ENCODE peak calls at places on chromosomes 12 and 14, in five cellular contexts. Z is fibroblast of lung; K is H1; F is HCT116; Q is CD4-positive, alpha-beta T cell. H is an unnamed sample.

GRCh38 chr14:84001023-84001422 is 1528.9 kb upstream of the FLRT2 start:
- DNase-seq in K (no peak), Q (no peak), F (no peak), Z (no peak), H (no peak)

GRCh38 chr14:52735921-52736489 is 6.0 kb downstream of the STYX start:
- DNase-seq in F (no peak), Z (no peak), Q (no peak), K (no peak), H (no peak)

GRCh38 chr14:100828448-100828834 is 2.5 kb downstream of the MEG3 start:
- DNase-seq in Q (no peak), Z (no peak), F (no peak), K (no peak), H (no peak)

GRCh38 chr14:96797943-96798349 is 764 bp downstream of the VRK1 start:
- DNase-seq in K (no peak), F (no peak), Q (no peak), Z (no peak), H (no peak)

GRCh38 chr12:76523408-76523807 is 36.2 kb downstream of the OSBPL8 start:
- DNase-seq in Z (no peak), K (no peak), F (no peak), Q (no peak), H (no peak)

GRCh38 chr14:99784508-99784907 is 8.7 kb upstream of the EML1 start:
- DNase-seq in K (no peak), Q (no peak), F (no peak), Z (no peak), H (no peak)

GRCh38 chr12:6430124-6430989 is 14.4 kb upstream of the CD27 start:
- DNase-seq in Q (no peak), F (peak), K (no peak), Z (peak), H (peak)

GRCh38 chr12:26088999-26089398 is 35.8 kb downstream of the BHLHE41 start:
- DNase-seq in Q (no peak), K (no peak), Z (no peak), F (no peak), H (no peak)

GRCh38 chr14:38837333-38838048 is 265.5 kb downstream of the SEC23A start:
- DNase-seq in Q (no peak), K (no peak), Z (no peak), F (no peak), H (no peak)

GRCh38 chr12:32535260-32535999 is 136.1 kb downstream of the FGD4 start:
- DNase-seq in Z (peak), F (no peak), Q (no peak), K (no peak), H (no peak)

GRCh38 chr12:32053881-32054624 is 52.6 kb upstream of the BICD1 start:
- DNase-seq in Z (no peak), F (no peak), K (no peak), Q (no peak), H (no peak)

GRCh38 chr14:76168531-76168930 is 16.8 kb downstream of the GPATCH2L start:
- DNase-seq in F (no peak), Z (no peak), Q (no peak), K (no peak), H (no peak)

GRCh38 chr12:26197832-26198231 is 2.5 kb downstream of the SSPN start:
- DNase-seq in Z (no peak), Q (no peak), K (no peak), F (no peak), H (no peak)

GRCh38 chr12:1811281-1811947 is 9.0 kb upstream of the LRTM2 start:
- DNase-seq in Q (no peak), F (no peak), Z (peak), K (no peak), H (no peak)

GRCh38 chr12:64080319-64081008 is 141.6 kb downstream of the KICS2 start:
- DNase-seq in Z (no peak), F (peak), Q (no peak), K (no peak), H (no peak)

GRCh38 chr12:17060260-17060659 is 454.3 kb upstream of the LMO3 start:
- DNase-seq in F (no peak), Q (no peak), K (no peak), Z (no peak), H (no peak)

GRCh38 chr14:100810861-100811461 is 15.0 kb upstream of the MEG3 start:
- DNase-seq in Q (no peak), F (no peak), Z (no peak), K (no peak), H (no peak)

GRCh38 chr14:55832122-55832911 is 252.3 kb downstream of the KTN1 start:
- DNase-seq in K (no peak), Z (no peak), F (no peak), Q (no peak), H (no peak)

GRCh38 chr14:55593698-55594097 is 13.7 kb downstream of the KTN1 start:
- DNase-seq in Z (no peak), F (no peak), Q (no peak), K (no peak), H (no peak)

GRCh38 chr14:43539210-43539609 is 967.9 kb downstream of the FSCB start:
- DNase-seq in F (peak), Q (no peak), K (no peak), Z (peak), H (no peak)

GRCh38 chr12:117087808-117088207 is 11.4 kb downstream of the TESC start:
- DNase-seq in Q (no peak), F (no peak), Z (no peak), K (no peak), H (no peak)

GRCh38 chr12:103734847-103735246 is 106.2 kb downstream of the NT5DC3 start:
- DNase-seq in Q (no peak), Z (no peak), K (no peak), F (no peak), H (no peak)

GRCh38 chr12:102629262-102629888 is 149.0 kb upstream of the IGF1 start:
- DNase-seq in Q (no peak), K (no peak), Z (no peak), F (no peak), H (no peak)

GRCh38 chr14:100816950-100817901 is 8.7 kb upstream of the MEG3 start:
- DNase-seq in K (no peak), F (no peak), Q (no peak), Z (no peak), H (no peak)

GRCh38 chr12:85007836-85008235 is 28.2 kb downstream of the TSPAN19 start:
- DNase-seq in Z (peak), Q (no peak), F (no peak), K (no peak), H (no peak)

GRCh38 chr14:46058964-46059580 is 592.5 kb downstream of the RPL10L start:
- DNase-seq in Q (no peak), K (no peak), Z (no peak), F (no peak), H (no peak)

GRCh38 chr12:101697197-101697929 is at the start of gene CHPT1:
- DNase-seq in Q (peak), Z (peak), K (peak), F (no peak), H (peak)

DNA sequence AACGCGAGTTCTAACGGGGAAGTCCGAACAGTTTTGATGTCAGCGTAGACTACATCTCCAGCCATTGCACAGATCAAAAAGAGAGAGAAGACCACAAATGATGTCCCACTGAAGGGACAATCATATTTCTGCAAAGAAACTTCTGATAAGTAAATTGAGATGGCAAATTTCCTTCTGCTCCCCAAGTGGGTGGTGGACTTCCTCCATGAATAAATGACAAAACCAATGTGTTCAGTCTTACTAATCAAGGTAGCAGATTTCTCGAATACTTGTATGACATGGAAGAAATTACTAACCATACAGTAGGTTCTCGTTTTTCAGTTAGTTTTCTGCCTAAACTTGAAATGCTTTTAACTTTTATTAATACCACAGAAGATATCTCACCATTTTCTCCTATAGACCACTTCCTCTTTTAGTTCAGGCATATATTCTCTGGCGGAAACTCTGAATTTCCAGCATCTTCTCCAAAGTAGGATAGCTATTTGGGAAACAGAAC is at the start of gene CLECL1:
- DNase-seq in Q (no peak), F (no peak), K (no peak), Z (no peak), H (no peak)
- H3K27ac ChIP-seq in Q (no peak), F (no peak), K (no peak), Z (no peak), H (no peak)

DNA sequence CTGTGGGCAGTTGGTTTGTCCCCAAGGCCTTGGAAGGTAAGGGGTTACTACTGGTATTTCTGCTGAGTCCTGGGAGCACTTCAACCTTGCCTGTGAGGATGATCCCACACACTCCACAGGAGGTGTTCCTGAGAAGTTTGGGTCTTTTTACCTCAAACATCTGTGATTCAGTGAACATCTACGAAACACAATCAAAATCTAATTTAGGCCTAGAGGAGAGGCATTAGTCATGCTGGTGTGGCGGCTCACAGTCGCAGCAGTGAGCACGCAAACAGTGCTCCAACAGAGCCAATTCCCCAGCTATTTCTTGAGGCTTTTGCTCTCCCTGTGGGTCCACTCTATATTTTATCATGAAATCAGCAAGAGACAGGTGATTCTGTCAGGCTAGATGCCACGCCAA is 107.6 kb downstream of the APAF1 start:
- DNase-seq in F (no peak), Z (no peak), Q (no peak), K (no peak), H (no peak)
- H3K27ac ChIP-seq in F (no peak), Z (no peak), Q (no peak), K (no peak), H (no peak)

DNA sequence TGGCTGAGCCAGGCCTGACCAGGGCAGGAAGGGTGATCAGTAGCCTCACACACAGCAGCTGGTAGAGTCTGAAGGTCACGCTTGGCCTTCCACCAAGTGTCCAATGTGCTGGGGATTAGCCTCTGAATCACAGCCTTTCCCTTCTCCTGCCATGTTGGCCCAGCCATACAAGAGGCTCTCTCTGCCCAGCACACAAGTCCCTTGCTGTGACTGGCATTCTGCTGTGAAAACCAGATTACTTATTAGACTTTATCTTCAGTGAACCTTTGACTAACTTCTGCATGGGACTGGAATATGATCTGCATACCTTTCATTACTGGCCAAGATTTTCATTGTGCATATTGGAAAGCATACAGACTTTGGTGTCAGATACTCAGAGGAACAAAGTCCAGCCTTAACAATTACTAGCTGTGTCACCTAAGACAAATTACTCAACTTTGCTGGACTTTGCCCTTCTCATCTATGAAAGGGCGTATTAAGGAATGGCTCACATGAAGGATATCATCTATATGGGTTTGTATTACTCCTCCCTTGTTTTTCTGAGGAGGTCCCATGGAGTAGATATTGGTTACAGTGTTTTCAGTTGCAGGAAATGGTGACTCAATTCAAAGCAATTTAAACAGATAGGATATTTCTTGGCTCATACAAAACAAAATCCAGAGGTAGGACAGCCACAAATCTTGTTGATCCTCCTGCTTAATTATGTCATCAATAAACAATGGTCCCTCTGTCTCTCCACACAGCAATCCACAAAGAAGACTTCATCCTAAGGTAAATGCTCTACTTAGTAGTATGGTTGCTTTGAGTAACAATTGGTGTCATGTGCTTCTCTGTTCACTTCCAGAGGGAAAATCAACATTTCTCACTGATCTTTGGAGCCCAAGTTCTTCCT is 99.6 kb downstream of the DYRK2 start:
- DNase-seq in K (no peak), F (peak), Z (peak), Q (no peak), H (peak)
- H3K27ac ChIP-seq in K (no peak), F (no peak), Z (peak), Q (no peak), H (no peak)

DNA sequence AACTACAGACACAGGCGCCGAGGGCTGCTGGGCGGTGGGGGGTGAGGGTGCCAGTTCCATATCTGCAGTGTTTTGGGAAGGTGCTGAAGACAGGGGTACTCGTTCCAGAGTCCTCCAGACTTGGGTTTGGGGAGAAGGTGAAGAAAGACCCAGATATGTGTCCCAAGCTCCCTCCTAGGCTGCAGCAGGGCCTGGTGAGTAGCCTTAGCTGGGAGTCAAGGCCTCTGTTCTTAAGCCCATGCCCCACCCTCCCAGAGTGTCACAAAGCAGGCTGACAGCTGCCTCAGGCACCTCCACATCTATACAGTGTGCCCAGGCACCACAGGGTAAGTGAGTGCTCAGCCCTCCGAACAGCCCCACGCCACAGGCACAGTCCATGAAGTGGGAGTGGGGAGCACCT is 4.3 kb downstream of the NCKAP5L start:
- DNase-seq in K (no peak), Q (no peak), F (no peak), Z (no peak), H (no peak)
- H3K27ac ChIP-seq in K (no peak), Q (no peak), F (no peak), Z (peak), H (peak)